ENCODE peak calls at places on chromosomes 5 and 9, in seven cellular contexts. Z is body of pancreas, C is astrocyte of the spinal cord, J is HT1080, P is colonic mucosa, L is germinal center, X is NCI-H345. A is an unnamed sample.

GRCh38 chr5:168104811-168105481 is 186.5 kb upstream of the WWC1 start:
- DNase-seq in P (peak; percentile 71), J (no peak), Z (no peak), C (peak; percentile 27), X (no peak), L (no peak), A (no peak)

GRCh38 chr5:140151719-140152609 is 23.0 kb upstream of the CYSTM1 start:
- DNase-seq in P (no peak), C (no peak), J (no peak), X (peak; percentile 58), Z (no peak), L (no peak), A (no peak)

GRCh38 chr9:131469951-131470350 is 32.8 kb upstream of the POMT1 start:
- DNase-seq in Z (no peak), X (no peak), C (no peak), L (no peak), J (no peak), P (no peak), A (no peak)

GRCh38 chr5:154223320-154223719 is 32.8 kb downstream of the GALNT10 start:
- DNase-seq in X (peak; percentile 24), L (no peak), J (no peak), C (no peak), Z (no peak), P (no peak), A (no peak)

GRCh38 chr5:109907751-109908150 is 218.0 kb downstream of the MAN2A1 start:
- DNase-seq in L (no peak), Z (no peak), J (peak; percentile 80), X (no peak), C (peak; percentile 64), P (no peak), A (no peak)

GRCh38 chr5:75862872-75863271 is 145.6 kb upstream of the POC5 start:
- DNase-seq in C (no peak), J (no peak), P (no peak), Z (no peak), L (no peak), X (no peak), A (no peak)

GRCh38 chr5:44089419-44090125 is 299.6 kb downstream of the FGF10 start:
- DNase-seq in Z (no peak), L (no peak), P (peak; percentile 18), X (no peak), C (no peak), J (no peak), A (no peak)

GRCh38 chr5:10130881-10131280 is 118.8 kb downstream of the ATPSCKMT start:
- DNase-seq in L (no peak), Z (no peak), X (no peak), J (no peak), C (no peak), P (no peak), A (no peak)

GRCh38 chr9:114856210-114856941 is 50.5 kb upstream of the TNFSF15 start:
- DNase-seq in J (no peak), L (no peak), X (no peak), C (peak; percentile 48), Z (no peak), P (no peak), A (no peak)

GRCh38 chr9:89460551-89460950 is 37.4 kb downstream of the SEMA4D start:
- DNase-seq in Z (no peak), L (no peak), X (no peak), P (no peak), J (no peak), C (no peak), A (no peak)

GRCh38 chr5:81755320-81755719 is 4.4 kb upstream of the SSBP2 start:
- DNase-seq in J (peak; percentile 86), X (no peak), P (no peak), L (no peak), C (peak; percentile 87), Z (peak; percentile 66), A (peak; percentile 44)

GRCh38 chr5:65925094-65925600 is 1.2 kb upstream of the ERBIN start:
- DNase-seq in L (peak; percentile 84), P (peak; percentile 76), Z (peak; percentile 67), J (no peak), C (peak; percentile 81), X (peak; percentile 74), A (peak; percentile 80)

GRCh38 chr9:109918359-109919163 is 138.6 kb downstream of the PALM2AKAP2 start:
- DNase-seq in L (peak; percentile 53), J (no peak), C (no peak), Z (no peak), X (peak; percentile 41), P (peak; percentile 71), A (no peak)

GRCh38 chr5:72386639-72387038 is 66.5 kb downstream of the PTCD2 start:
- DNase-seq in P (no peak), Z (no peak), C (no peak), X (no peak), L (no peak), J (no peak), A (no peak)

GRCh38 chr5:74336286-74336685 is 304.2 kb downstream of the ENC1 start:
- DNase-seq in P (no peak), L (no peak), C (no peak), X (no peak), J (no peak), Z (no peak), A (no peak)

GRCh38 chr9:100309992-100310391 is 42.8 kb downstream of the TEX10 start:
- DNase-seq in C (no peak), L (no peak), Z (no peak), J (no peak), X (no peak), P (no peak), A (no peak)

GRCh38 chr5:10509593-10509992 is 54.3 kb upstream of the ANKRD33B start:
- DNase-seq in C (no peak), Z (no peak), J (no peak), L (no peak), X (no peak), P (no peak), A (no peak)

GRCh38 chr5:154648706-154649105 is 106.5 kb upstream of the LARP1 start:
- DNase-seq in X (no peak), L (no peak), C (no peak), P (no peak), J (no peak), Z (peak; percentile 66), A (no peak)

GRCh38 chr5:9817819-9818218 is 187.7 kb upstream of the TAS2R1 start:
- DNase-seq in Z (no peak), X (no peak), J (no peak), C (no peak), L (no peak), P (no peak), A (no peak)

GRCh38 chr5:463952-464351 is 21.0 kb downstream of the EXOC3 start:
- DNase-seq in L (peak; percentile 17), P (no peak), C (no peak), X (no peak), Z (peak; percentile 2), J (no peak), A (no peak)

GRCh38 chr5:170896779-170897178 is 35.0 kb downstream of the RANBP17 start:
- DNase-seq in C (peak; percentile 25), Z (peak; percentile 42), P (no peak), X (no peak), L (no peak), J (peak; percentile 3), A (no peak)

GRCh38 chr9:110864011-110864410 is 174.3 kb downstream of the LPAR1 start:
- DNase-seq in L (no peak), X (no peak), J (no peak), C (no peak), Z (no peak), P (no peak), A (no peak)

GRCh38 chr5:120405923-120406322 is 58.2 kb upstream of the PRR16 start:
- DNase-seq in J (peak; percentile 87), P (no peak), X (no peak), Z (no peak), L (no peak), C (peak; percentile 80), A (no peak)

GRCh38 chr5:20109326-20109725 is 121.3 kb upstream of the CDH18 start:
- DNase-seq in P (no peak), C (no peak), L (no peak), X (no peak), Z (no peak), J (no peak), A (no peak)

GRCh38 chr9:72579190-72579589 is 57.8 kb downstream of the TMC1 start:
- DNase-seq in L (no peak), J (peak; percentile 80), C (peak; percentile 60), X (no peak), Z (no peak), P (peak; percentile 82), A (no peak)

GRCh38 chr9:83744206-83744605 is 36.4 kb upstream of the UBQLN1 start:
- DNase-seq in L (no peak), Z (no peak), P (no peak), J (no peak), C (no peak), X (no peak), A (no peak)

GRCh38 chr5:19902316-19902934 is 85.6 kb downstream of the CDH18 start:
- DNase-seq in J (no peak), C (no peak), P (no peak), X (no peak), L (no peak), Z (peak; percentile 15), A (no peak)

GRCh38 chr9:132978451-132979087 is at the start of gene GFI1B:
- DNase-seq in Z (no peak), J (no peak), X (peak; percentile 12), L (no peak), C (no peak), P (no peak), A (no peak)

GRCh38 chr5:39005566-39006232 is 68.5 kb downstream of the RICTOR start:
- DNase-seq in C (no peak), P (no peak), J (no peak), X (no peak), L (peak; percentile 2), Z (no peak), A (no peak)

GRCh38 chr9:124218438-124219289 is 39.1 kb upstream of the NEK6 start:
- DNase-seq in X (no peak), J (peak; percentile 60), P (peak; percentile 80), Z (peak; percentile 27), C (peak; percentile 22), L (peak; percentile 77), A (peak; percentile 66)

GRCh38 chr5:21663082-21663481 is 1190.1 kb downstream of the CDH12 start:
- DNase-seq in J (peak; percentile 13), L (no peak), C (no peak), P (no peak), X (no peak), Z (no peak), A (no peak)

GRCh38 chr9:5553211-5553610 is 42.9 kb downstream of the PDCD1LG2 start:
- DNase-seq in Z (no peak), X (no peak), P (no peak), L (no peak), J (peak; percentile 66), C (peak; percentile 85), A (no peak)

GRCh38 chr5:88888291-88888690 is 5.3 kb upstream of the MEF2C start:
- DNase-seq in L (no peak), X (no peak), Z (no peak), J (no peak), P (no peak), C (no peak), A (no peak)

GRCh38 chr5:953535-954449 is 54.8 kb upstream of the NKD2 start:
- DNase-seq in Z (no peak), X (no peak), J (no peak), L (no peak), P (no peak), C (no peak), A (no peak)

GRCh38 chr5:142143878-142144277 is 35.3 kb downstream of the NDFIP1 start:
- DNase-seq in C (peak; percentile 36), J (peak; percentile 25), X (peak; percentile 1), P (no peak), L (peak; percentile 53), Z (no peak), A (no peak)

GRCh38 chr5:1255081-1255561 is 29.9 kb downstream of the SLC6A18 start:
- DNase-seq in X (no peak), P (no peak), L (no peak), J (no peak), Z (no peak), C (no peak), A (no peak)